ENCODE peak calls at places on chromosomes 7 and 10, in five cellular contexts. A is stomach, B is GM23338, T is body of pancreas, C is mammary epithelial cell. N is an unnamed sample.
A peak's percentile ranks its signal among the peaks of the same experiment; 100 is the strongest.

GRCh38 chr7:3272691-3273141 is 28.3 kb upstream of the SDK1 start:
- DNase-seq in B (no peak), A (no peak), T (peak; percentile 16), C (peak; percentile 57), N (no peak)

GRCh38 chr7:101936612-101937231 is 119.3 kb downstream of the CUX1 start:
- DNase-seq in B (peak; percentile 87), A (peak; percentile 33), T (no peak), C (no peak), N (no peak)

GRCh38 chr10:47452495-47453434 is 31.1 kb downstream of the ANXA8 start:
- DNase-seq in B (peak; percentile 17), T (no peak), A (no peak), C (no peak), N (peak; percentile 10)

GRCh38 chr7:115145512-115145911 is 223.6 kb downstream of the MDFIC start:
- DNase-seq in T (no peak), A (no peak), C (peak; percentile 1), B (no peak), N (no peak)

GRCh38 chr10:18607979-18608378 is 43.4 kb downstream of the NSUN6 start:
- DNase-seq in C (peak; percentile 31), B (no peak), A (no peak), T (no peak), N (no peak)

GRCh38 chr10:12772797-12773587 is 228.5 kb downstream of the CCDC3 start:
- DNase-seq in A (no peak), C (no peak), B (no peak), T (no peak), N (no peak)

GRCh38 chr10:14225374-14225773 is 105.3 kb downstream of the FRMD4A start:
- DNase-seq in B (no peak), A (no peak), C (no peak), T (no peak), N (no peak)

GRCh38 chr10:44714451-44714850 is 196.7 kb upstream of the TMEM72 start:
- DNase-seq in A (no peak), B (no peak), T (no peak), C (no peak), N (no peak)

GRCh38 chr7:150975536-150976285 is 2.4 kb downstream of the KCNH2 start:
- DNase-seq in B (no peak), C (no peak), T (no peak), A (no peak), N (no peak)

GRCh38 chr10:103499881-103500280 is 6.4 kb downstream of the NEURL1 start:
- DNase-seq in T (no peak), A (no peak), C (no peak), B (no peak), N (no peak)

GRCh38 chr7:108420482-108420908 is 35.7 kb downstream of the NRCAM start:
- DNase-seq in T (no peak), A (no peak), C (no peak), B (no peak), N (no peak)

GRCh38 chr7:42605800-42606199 is 306.1 kb downstream of the C7orf25 start:
- DNase-seq in C (peak; percentile 30), T (no peak), A (no peak), B (no peak), N (no peak)

GRCh38 chr10:80259405-80259871 is 30.0 kb downstream of the MAT1A start:
- DNase-seq in T (no peak), B (no peak), A (no peak), C (no peak), N (no peak)

GRCh38 chr10:10687751-10688150 is 329.9 kb upstream of the CELF2 start:
- DNase-seq in T (no peak), A (no peak), B (no peak), C (no peak), N (no peak)

GRCh38 chr10:70268376-70268775 is 15.4 kb downstream of the NPFFR1 start:
- DNase-seq in A (no peak), B (no peak), C (no peak), T (no peak), N (no peak)

GRCh38 chr10:102312683-102313082 is 67.4 kb downstream of the GBF1 start:
- DNase-seq in C (peak; percentile 80), B (no peak), T (no peak), A (no peak), N (no peak)

GRCh38 chr7:78055579-78055978 is 257.0 kb downstream of the PHTF2 start:
- DNase-seq in C (no peak), A (no peak), B (no peak), T (no peak), N (no peak)

GRCh38 chr7:55366461-55367138 is 1.5 kb downstream of the LANCL2 start:
- DNase-seq in C (no peak), B (peak; percentile 57), T (no peak), A (no peak), N (no peak)

GRCh38 chr10:128964100-128964403 is 503.0 kb upstream of the MGMT start:
- DNase-seq in B (no peak), A (no peak), T (no peak), C (no peak), N (no peak)

GRCh38 chr7:64599341-64599740 is 36.5 kb upstream of the ZNF680 start:
- DNase-seq in C (no peak), B (no peak), T (no peak), A (no peak), N (peak; percentile 20)

GRCh38 chr7:132321387-132321786 is 254.9 kb downstream of the PLXNA4 start:
- DNase-seq in B (peak; percentile 13), A (no peak), C (no peak), T (no peak), N (no peak)

GRCh38 chr10:18523025-18523424 is 128.4 kb downstream of the NSUN6 start:
- DNase-seq in C (peak; percentile 3), T (no peak), A (no peak), B (no peak), N (no peak)

GRCh38 chr7:129054438-129055293 is at the start of gene TNPO3:
- DNase-seq in T (peak; percentile 94), C (peak; percentile 90), B (peak; percentile 99), A (peak; percentile 95), N (peak; percentile 93)

DNA sequence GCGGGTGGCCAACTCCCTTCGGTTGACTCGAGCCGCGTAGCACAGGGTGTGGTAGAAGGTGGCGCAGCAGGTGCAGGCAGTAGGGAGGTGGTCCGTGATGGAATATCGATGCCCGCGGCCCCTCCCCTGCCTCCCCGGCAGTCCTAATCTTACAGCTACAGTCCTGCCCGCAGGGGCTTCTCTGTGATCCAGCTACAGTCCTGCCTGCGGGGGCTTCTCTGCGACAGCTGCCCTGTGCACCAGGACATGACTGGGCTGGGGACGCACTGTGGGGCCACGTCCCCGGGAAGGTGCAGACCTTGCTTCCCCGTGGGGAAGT is 251.4 kb downstream of the DNAJB6 start:
- DNase-seq in C (no peak), B (no peak), A (no peak), T (no peak), N (no peak)
- H3K4me1 ChIP-seq in C (no peaks in the 10 kb centered on the region), B (no peaks in the 10 kb centered on the region), A (no peaks in the 10 kb centered on the region), T (no peaks in the 10 kb centered on the region), N (no peaks in the 10 kb centered on the region)

GRCh38 chr7:93981480-93981874 is 22.7 kb downstream of the BET1 start:
- DNase-seq in T (no peak), C (no peak), A (no peak), B (peak; percentile 78), N (no peak)

GRCh38 chr7:93977551-93977950 is 26.6 kb downstream of the BET1 start:
- DNase-seq in T (no peak), C (no peak), B (no peak), A (no peak), N (no peak)

GRCh38 chr7:93985101-93985500 is 19.1 kb downstream of the BET1 start:
- DNase-seq in T (no peak), A (no peak), B (no peak), C (no peak), N (no peak)

DNA sequence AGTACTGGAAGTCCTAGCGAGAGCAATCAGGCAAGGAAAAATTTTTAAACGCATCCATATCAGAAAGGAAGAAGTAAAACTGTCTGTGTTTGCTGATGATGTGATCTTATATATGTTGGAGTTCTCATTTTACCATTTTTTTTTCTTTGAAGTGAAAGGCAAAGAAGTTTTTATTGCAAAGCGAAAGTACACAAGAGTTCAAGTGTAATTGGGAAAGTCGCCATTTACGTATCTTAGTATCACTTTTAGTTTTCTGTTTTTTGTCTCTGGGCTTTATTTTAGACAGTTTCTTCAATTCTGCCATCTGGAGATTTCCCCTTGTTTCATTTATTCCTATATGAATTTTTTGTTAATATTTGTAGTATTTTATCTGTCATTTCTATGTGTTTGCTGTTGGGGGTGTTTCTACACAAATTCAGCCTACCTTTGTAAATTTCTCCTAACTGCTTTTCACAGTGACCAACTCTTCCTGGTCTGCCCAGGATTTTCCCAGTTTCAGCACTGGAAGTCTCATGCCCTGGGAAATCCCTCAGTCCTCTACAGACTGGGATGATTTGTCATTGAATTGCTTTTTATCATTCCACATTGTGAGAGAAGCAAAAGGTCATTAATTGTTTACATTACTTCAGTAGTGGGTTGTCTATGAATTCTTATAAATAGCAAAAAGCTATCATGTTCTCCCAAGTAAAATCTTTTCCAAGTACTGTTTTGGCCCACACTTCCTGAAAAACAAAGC is 23.2 kb downstream of the BET1 start:
- DNase-seq in B (no peak), T (no peak), C (no peak), A (no peak), N (no peak)
- H3K4me3 ChIP-seq in B (no peak overlapping the region), T (no peak overlapping the region), C (no peak overlapping the region), A (peak overlapping the region; percentile 6), N (no peak overlapping the region)

GRCh38 chr10:30968711-30969110 is 63.0 kb downstream of the ZNF438 start:
- DNase-seq in A (no peak), B (no peak), T (no peak), C (no peak), N (no peak)
- H3K4me1 ChIP-seq in A (peaks cover 24% of the 10 kb centered on the region), B (no peaks in the 10 kb centered on the region), T (no peaks in the 10 kb centered on the region), C (no peaks in the 10 kb centered on the region), N (no peaks in the 10 kb centered on the region)

GRCh38 chr7:80721880-80722595 is 83.6 kb downstream of the CD36 start:
- DNase-seq in B (peak; percentile 13), T (no peak), C (peak; percentile 76), A (no peak), N (no peak)
- H3K4me3 ChIP-seq in B (no peak overlapping the region), T (no peak overlapping the region), C (no peak overlapping the region), A (no peak overlapping the region), N (no peak overlapping the region)

GRCh38 chr7:142795339-142795863 is 24.6 kb downstream of the PRSS2 start:
- DNase-seq in B (peak; percentile 87), A (no peak), C (no peak), T (no peak), N (no peak)
- H3K4me1 ChIP-seq in B (peaks cover 49% of the 10 kb centered on the region), A (peaks cover 20% of the 10 kb centered on the region), C (peaks cover 5% of the 10 kb centered on the region), T (peaks cover 17% of the 10 kb centered on the region), N (no peaks in the 10 kb centered on the region)

GRCh38 chr7:27605283-27605682 is 57.4 kb downstream of the HIBADH start:
- DNase-seq in B (peak; percentile 24), C (no peak), T (no peak), A (no peak), N (no peak)
- H3K4me3 ChIP-seq in B (peak overlapping the region; percentile 24), C (no peak overlapping the region), T (no peak overlapping the region), A (no peak overlapping the region), N (no peak overlapping the region)